ENCODE peak calls at places on chromosomes 1 and 21, in four cellular contexts. W, H, K and J are unnamed samples.

GRCh38 chr1:220828211-220828553 is 41.5 kb downstream of the MTARC1 start:
- DNase-seq in W (no peak), H (no peak), K (no peak), J (no peak)

GRCh38 chr1:228978486-228979324 is 243.4 kb downstream of the RHOU start:
- DNase-seq in W (peak; percentile 41), H (peak; percentile 63), K (peak; percentile 69), J (peak; percentile 34)

GRCh38 chr1:43743206-43743605 is 35.9 kb downstream of the ST3GAL3 start:
- DNase-seq in W (no peak), H (no peak), K (no peak), J (no peak)

GRCh38 chr1:16960560-16961296 is 19.7 kb downstream of the MFAP2 start:
- DNase-seq in W (peak; percentile 95), H (peak; percentile 96), K (peak; percentile 77), J (peak; percentile 81)

GRCh38 chr1:185719021-185719420 is 15.2 kb upstream of the HMCN1 start:
- DNase-seq in W (no peak), H (peak; percentile 17), K (no peak), J (peak; percentile 19)

GRCh38 chr21:46325073-46325912 is 1.3 kb downstream of the PCNT start:
- DNase-seq in W (peak; percentile 58), H (peak; percentile 50), K (peak; percentile 46), J (peak; percentile 61)

GRCh38 chr1:223815865-223816264 is 29.9 kb downstream of the TP53BP2 start:
- DNase-seq in W (no peak), H (no peak), K (no peak), J (no peak)

GRCh38 chr1:58465825-58466617 is 80.5 kb downstream of the OMA1 start:
- DNase-seq in W (no peak), H (no peak), K (no peak), J (no peak)

GRCh38 chr1:17046043-17046657 is 7.7 kb downstream of the SDHB start:
- DNase-seq in W (no peak), H (no peak), K (no peak), J (no peak)

GRCh38 chr1:245990315-245991022 is 516.6 kb downstream of the SMYD3 start:
- DNase-seq in W (no peak), H (no peak), K (no peak), J (no peak)

GRCh38 chr1:115980998-115981993 is 5.0 kb downstream of the SLC22A15 start:
- DNase-seq in W (peak; percentile 24), H (peak; percentile 22), K (no peak), J (peak; percentile 13)

GRCh38 chr1:39147099-39148025 is 57.1 kb upstream of the MACF1 start:
- DNase-seq in W (no peak), H (no peak), K (no peak), J (no peak)

GRCh38 chr1:91944087-91944486 is 5.1 kb upstream of the BRDT start:
- DNase-seq in W (no peak), H (no peak), K (no peak), J (no peak)

GRCh38 chr1:185894806-185895205 is 160.6 kb downstream of the HMCN1 start:
- DNase-seq in W (no peak), H (no peak), K (no peak), J (no peak)

GRCh38 chr1:179105393-179105792 is 23.5 kb downstream of the TOR3A start:
- DNase-seq in W (peak; percentile 15), H (no peak), K (no peak), J (peak; percentile 41)

GRCh38 chr1:160171352-160171751 is 19.0 kb upstream of the CASQ1 start:
- DNase-seq in W (no peak), H (no peak), K (no peak), J (no peak)

GRCh38 chr21:23887709-23888303 is 1719.5 kb downstream of the MRPL39 start:
- DNase-seq in W (no peak), H (no peak), K (no peak), J (no peak)

GRCh38 chr21:24470852-24471251 is 1136.4 kb downstream of the MRPL39 start:
- DNase-seq in W (no peak), H (no peak), K (no peak), J (no peak)

GRCh38 chr1:27430903-27431653 is 38.7 kb downstream of the GPR3 start:
- DNase-seq in W (no peak), H (no peak), K (no peak), J (no peak)

GRCh38 chr1:116433283-116434257 is 60.5 kb downstream of the ATP1A1 start:
- DNase-seq in W (peak; percentile 53), H (peak; percentile 74), K (no peak), J (peak; percentile 35)

GRCh38 chr1:40003156-40004093 is 37.1 kb upstream of the CAP1 start:
- DNase-seq in W (no peak), H (no peak), K (no peak), J (no peak)

GRCh38 chr1:195899762-195900352 is 708.4 kb downstream of the KCNT2 start:
- DNase-seq in W (no peak), H (no peak), K (no peak), J (no peak)

GRCh38 chr1:95018602-95019369 is 54.0 kb downstream of the ALG14 start:
- DNase-seq in W (no peak), H (peak; percentile 56), K (no peak), J (no peak)

GRCh38 chr1:117567976-117568375 is 37.9 kb upstream of the TENT5C start:
- DNase-seq in W (no peak), H (no peak), K (no peak), J (no peak)

GRCh38 chr1:100736324-100736723 is 16.8 kb downstream of the VCAM1 start:
- DNase-seq in W (no peak), H (no peak), K (peak; percentile 70), J (peak; percentile 56)

GRCh38 chr1:112309499-112309898 is 86.5 kb upstream of the CTTNBP2NL start:
- DNase-seq in W (no peak), H (no peak), K (no peak), J (no peak)

GRCh38 chr1:17440827-17441168 is 1.3 kb upstream of the RCC2 start:
- DNase-seq in W (no peak), H (no peak), K (no peak), J (no peak)

GRCh38 chr1:155458111-155458510 is 104.5 kb downstream of the ASH1L start:
- DNase-seq in W (no peak), H (no peak), K (no peak), J (no peak)

GRCh38 chr21:31895069-31895851 is 22.4 kb downstream of the HUNK start:
- DNase-seq in W (no peak), H (no peak), K (no peak), J (no peak)

GRCh38 chr21:31892686-31893085 is 19.9 kb downstream of the HUNK start:
- DNase-seq in W (no peak), H (no peak), K (no peak), J (no peak)

GRCh38 chr21:31893841-31894240 is 21.0 kb downstream of the HUNK start:
- DNase-seq in W (no peak), H (no peak), K (no peak), J (no peak)

GRCh38 chr21:31897311-31897710 is 24.5 kb downstream of the HUNK start:
- DNase-seq in W (no peak), H (no peak), K (no peak), J (no peak)

DNA sequence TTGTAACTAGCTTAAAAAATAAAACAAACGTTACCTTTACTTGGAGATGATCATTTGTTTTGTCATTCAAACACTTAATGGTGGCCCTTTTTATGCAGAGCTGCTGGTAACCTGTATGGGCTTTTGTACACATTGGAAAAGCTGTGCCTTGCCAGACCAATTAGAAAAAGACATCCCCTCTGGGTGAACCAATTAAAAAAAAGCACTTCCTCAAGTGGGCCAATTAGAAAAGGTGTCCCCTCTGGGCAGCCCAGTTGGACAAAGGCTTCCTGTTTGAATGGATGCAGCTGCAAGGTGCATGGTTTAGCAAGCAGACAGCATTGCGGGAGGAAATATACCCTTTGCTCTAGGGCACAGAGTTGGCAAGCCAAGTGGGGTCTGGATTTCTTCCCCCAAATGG is 21.6 kb downstream of the HUNK start:
- DNase-seq in W (no peak), H (no peak), K (no peak), J (no peak)
- H3K4me1 ChIP-seq in W (peaks cover 13% of the 10 kb centered on the region), H (peaks cover 88% of the 10 kb centered on the region), K (no peaks in the 10 kb centered on the region), J (no peaks in the 10 kb centered on the region)

DNA sequence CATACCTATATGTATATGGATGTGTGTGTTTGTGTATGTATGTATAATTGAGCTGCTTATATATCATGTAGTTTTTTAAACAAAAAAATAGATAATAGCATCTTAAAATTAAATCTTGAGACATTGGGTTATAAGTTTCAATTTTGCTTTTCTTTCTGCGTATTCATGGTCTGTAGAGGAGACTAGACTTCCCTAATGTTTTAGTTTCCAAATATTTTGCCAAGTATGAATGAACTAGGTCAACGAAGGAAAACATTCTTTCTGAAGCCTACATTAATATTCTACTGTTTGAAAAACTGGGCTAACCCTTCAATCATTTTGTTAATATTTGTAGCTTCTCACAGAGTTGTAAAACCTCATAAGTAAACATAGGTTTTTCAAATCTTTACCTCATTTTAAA is 592.6 kb downstream of the USP25 start:
- DNase-seq in W (no peak), H (no peak), K (no peak), J (no peak)
- H3K4me3 ChIP-seq in W (no peak overlapping the region), H (no peak overlapping the region), K (no peak overlapping the region), J (no peak overlapping the region)

GRCh38 chr1:26289158-26290059 is 9.5 kb downstream of the SH3BGRL3 start:
- DNase-seq in W (peak; percentile 24), H (no peak), K (no peak), J (peak; percentile 47)

GRCh38 chr1:26290416-26291261 is 10.8 kb downstream of the SH3BGRL3 start:
- DNase-seq in W (no peak), H (no peak), K (no peak), J (no peak)

GRCh38 chr1:26291433-26291832 is 11.5 kb downstream of the SH3BGRL3 start:
- DNase-seq in W (no peak), H (no peak), K (no peak), J (no peak)

GRCh38 chr1:26288311-26288941 is 8.5 kb downstream of the SH3BGRL3 start:
- DNase-seq in W (peak; percentile 26), H (no peak), K (no peak), J (no peak)

DNA sequence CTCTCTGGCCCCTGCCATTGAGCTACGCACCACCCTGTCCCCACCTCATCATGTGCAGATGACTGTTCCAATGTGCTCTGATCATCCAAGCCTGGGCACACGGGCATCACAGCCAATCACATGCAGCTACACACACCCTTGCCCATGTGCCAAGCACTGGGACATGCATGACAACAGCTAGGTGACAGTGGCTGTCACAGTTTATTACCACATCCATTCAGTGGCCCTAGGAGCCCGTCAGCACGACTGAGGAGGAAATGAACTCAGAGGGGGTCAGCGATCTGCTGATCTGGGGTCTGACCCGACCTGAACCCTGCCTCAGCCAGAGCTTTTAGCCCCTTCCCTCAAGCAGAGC is 10.2 kb downstream of the SH3BGRL3 start:
- DNase-seq in W (no peak), H (no peak), K (no peak), J (no peak)
- H3K4me1 ChIP-seq in W (peaks cover 30% of the 10 kb centered on the region), H (peaks cover 6% of the 10 kb centered on the region), K (no peaks in the 10 kb centered on the region), J (peaks cover 20% of the 10 kb centered on the region)

DNA sequence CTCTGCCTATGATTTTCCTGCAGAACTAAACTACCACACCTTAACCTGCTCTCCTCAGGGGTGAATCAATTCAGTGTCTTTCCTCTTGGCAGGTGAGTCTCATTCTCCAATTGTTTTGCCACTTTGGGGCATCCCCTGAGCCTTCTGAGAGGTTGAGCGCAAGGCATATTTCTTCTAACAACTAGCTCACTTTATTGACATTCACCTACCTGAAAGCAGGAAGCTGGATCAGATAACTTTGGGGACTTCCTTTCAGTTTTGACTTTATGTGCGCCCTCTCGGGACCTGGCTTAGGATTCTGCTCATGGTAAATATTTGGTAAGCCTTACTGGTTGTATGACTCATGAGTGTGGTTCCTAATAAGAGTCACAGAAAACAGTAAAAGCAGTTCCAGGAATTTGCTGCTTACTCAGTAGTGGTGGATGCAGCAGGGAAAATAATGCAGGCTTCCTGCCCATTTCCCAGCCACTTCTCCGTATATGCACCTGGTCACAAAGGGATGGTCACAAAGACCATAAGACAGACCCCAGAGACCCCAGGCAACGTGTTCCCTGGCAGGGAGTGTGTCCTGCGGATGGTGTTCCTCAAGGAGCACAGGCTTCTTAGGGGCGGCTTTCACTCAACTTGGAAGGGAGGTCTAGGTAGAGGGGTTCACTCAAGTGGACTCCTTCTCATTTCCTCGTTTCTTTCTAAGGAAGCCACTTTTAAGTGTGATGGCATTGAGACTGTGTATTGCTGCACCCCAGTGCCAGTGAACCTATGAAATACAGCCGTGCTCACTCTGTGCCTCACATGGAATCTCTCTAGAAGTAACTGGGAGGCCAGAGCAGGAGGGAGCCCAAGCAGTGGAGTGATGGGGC is 22.0 kb upstream of the BATF3 start:
- DNase-seq in W (no peak), H (no peak), K (no peak), J (no peak)
- H3K4me3 ChIP-seq in W (no peak overlapping the region), H (no peak overlapping the region), K (no peak overlapping the region), J (no peak overlapping the region)